ENCODE peak calls at places on chromosomes 11 and 22, in six cellular contexts. One of them, this sample, is unnamed.

GRCh38 chr11:64406221-64406946 is 47.4 kb downstream of the RPS6KA4 start:
- DNase-seq in SK-N-SH: peak
- DNase-seq in K562: no peak
- DNase-seq in H1: no peak
- DNase-seq in HCT116: no peak
- DNase-seq in GM12878: no peak
- DNase-seq in this sample: no peak

GRCh38 chr11:24754406-24754805 is 257.6 kb downstream of the LUZP2 start:
- DNase-seq in SK-N-SH: no peak
- DNase-seq in K562: no peak
- DNase-seq in H1: no peak
- DNase-seq in HCT116: no peak
- DNase-seq in GM12878: no peak
- DNase-seq in this sample: no peak

GRCh38 chr22:19720999-19721485 is 2.3 kb upstream of the GP1BB start:
- DNase-seq in SK-N-SH: no peak
- DNase-seq in K562: no peak
- DNase-seq in H1: no peak
- DNase-seq in HCT116: no peak
- DNase-seq in GM12878: no peak
- DNase-seq in this sample: no peak

GRCh38 chr22:41445171-41446056 is 1.2 kb downstream of the TOB2 start:
- DNase-seq in SK-N-SH: no peak
- DNase-seq in K562: no peak
- DNase-seq in H1: no peak
- DNase-seq in HCT116: no peak
- DNase-seq in GM12878: no peak
- DNase-seq in this sample: peak

GRCh38 chr11:15493066-15493465 is 378.3 kb downstream of the INSC start:
- DNase-seq in SK-N-SH: no peak
- DNase-seq in K562: no peak
- DNase-seq in H1: no peak
- DNase-seq in HCT116: peak
- DNase-seq in GM12878: no peak
- DNase-seq in this sample: no peak

GRCh38 chr11:33280402-33280801 is 23.2 kb downstream of the HIPK3 start:
- DNase-seq in SK-N-SH: no peak
- DNase-seq in K562: no peak
- DNase-seq in H1: no peak
- DNase-seq in HCT116: no peak
- DNase-seq in GM12878: no peak
- DNase-seq in this sample: no peak

GRCh38 chr22:21865041-21865440 is 2.4 kb downstream of the MAPK1 start:
- DNase-seq in SK-N-SH: peak
- DNase-seq in K562: no peak
- DNase-seq in H1: no peak
- DNase-seq in HCT116: no peak
- DNase-seq in GM12878: no peak
- DNase-seq in this sample: no peak

GRCh38 chr11:119222891-119223290 is 16.8 kb downstream of the CBL start:
- DNase-seq in SK-N-SH: no peak
- DNase-seq in K562: no peak
- DNase-seq in H1: no peak
- DNase-seq in HCT116: no peak
- DNase-seq in GM12878: no peak
- DNase-seq in this sample: no peak

GRCh38 chr11:1964955-1965354 is 17.8 kb downstream of the MRPL23 start:
- DNase-seq in SK-N-SH: no peak
- DNase-seq in K562: no peak
- DNase-seq in H1: no peak
- DNase-seq in HCT116: no peak
- DNase-seq in GM12878: no peak
- DNase-seq in this sample: no peak

GRCh38 chr22:49719046-49719445 is 108.6 kb downstream of the BRD1 start:
- DNase-seq in SK-N-SH: no peak
- DNase-seq in K562: no peak
- DNase-seq in H1: no peak
- DNase-seq in HCT116: no peak
- DNase-seq in GM12878: no peak
- DNase-seq in this sample: no peak

GRCh38 chr11:95338430-95338991 is 107.5 kb upstream of the SESN3 start:
- DNase-seq in SK-N-SH: no peak
- DNase-seq in K562: no peak
- DNase-seq in H1: no peak
- DNase-seq in HCT116: no peak
- DNase-seq in GM12878: no peak
- DNase-seq in this sample: no peak

GRCh38 chr11:121127809-121128208 is 26.8 kb downstream of the TECTA start:
- DNase-seq in SK-N-SH: no peak
- DNase-seq in K562: no peak
- DNase-seq in H1: no peak
- DNase-seq in HCT116: no peak
- DNase-seq in GM12878: no peak
- DNase-seq in this sample: no peak

GRCh38 chr11:444397-445144 is 2.8 kb upstream of the ANO9 start:
- DNase-seq in SK-N-SH: no peak
- DNase-seq in K562: peak
- DNase-seq in H1: no peak
- DNase-seq in HCT116: no peak
- DNase-seq in GM12878: no peak
- DNase-seq in this sample: peak

GRCh38 chr22:48757581-48757980 is 1070.1 kb downstream of the BRD1 start:
- DNase-seq in SK-N-SH: no peak
- DNase-seq in K562: no peak
- DNase-seq in H1: no peak
- DNase-seq in HCT116: no peak
- DNase-seq in GM12878: no peak
- DNase-seq in this sample: no peak

GRCh38 chr11:18698341-18699268 is at the start of gene TMEM86A:
- DNase-seq in SK-N-SH: peak
- DNase-seq in K562: peak
- DNase-seq in H1: no peak
- DNase-seq in HCT116: peak
- DNase-seq in GM12878: no peak
- DNase-seq in this sample: peak

GRCh38 chr22:46061431-46062231 is 84.7 kb upstream of the WNT7B start:
- DNase-seq in SK-N-SH: peak
- DNase-seq in K562: no peak
- DNase-seq in H1: no peak
- DNase-seq in HCT116: no peak
- DNase-seq in GM12878: no peak
- DNase-seq in this sample: no peak

GRCh38 chr11:28448186-28448585 is 340.0 kb downstream of the METTL15 start:
- DNase-seq in SK-N-SH: no peak
- DNase-seq in K562: no peak
- DNase-seq in H1: no peak
- DNase-seq in HCT116: no peak
- DNase-seq in GM12878: no peak
- DNase-seq in this sample: peak

GRCh38 chr22:25651332-25651731 is 86.9 kb downstream of the GRK3 start:
- DNase-seq in SK-N-SH: no peak
- DNase-seq in K562: no peak
- DNase-seq in H1: no peak
- DNase-seq in HCT116: no peak
- DNase-seq in GM12878: no peak
- DNase-seq in this sample: no peak

GRCh38 chr11:120173771-120174170 is 35.9 kb upstream of the TRIM29 start:
- DNase-seq in SK-N-SH: no peak
- DNase-seq in K562: no peak
- DNase-seq in H1: no peak
- DNase-seq in HCT116: no peak
- DNase-seq in GM12878: no peak
- DNase-seq in this sample: no peak

GRCh38 chr11:100928426-100928825 is 201.2 kb downstream of the PGR start:
- DNase-seq in SK-N-SH: no peak
- DNase-seq in K562: no peak
- DNase-seq in H1: no peak
- DNase-seq in HCT116: no peak
- DNase-seq in GM12878: no peak
- DNase-seq in this sample: no peak

DNA sequence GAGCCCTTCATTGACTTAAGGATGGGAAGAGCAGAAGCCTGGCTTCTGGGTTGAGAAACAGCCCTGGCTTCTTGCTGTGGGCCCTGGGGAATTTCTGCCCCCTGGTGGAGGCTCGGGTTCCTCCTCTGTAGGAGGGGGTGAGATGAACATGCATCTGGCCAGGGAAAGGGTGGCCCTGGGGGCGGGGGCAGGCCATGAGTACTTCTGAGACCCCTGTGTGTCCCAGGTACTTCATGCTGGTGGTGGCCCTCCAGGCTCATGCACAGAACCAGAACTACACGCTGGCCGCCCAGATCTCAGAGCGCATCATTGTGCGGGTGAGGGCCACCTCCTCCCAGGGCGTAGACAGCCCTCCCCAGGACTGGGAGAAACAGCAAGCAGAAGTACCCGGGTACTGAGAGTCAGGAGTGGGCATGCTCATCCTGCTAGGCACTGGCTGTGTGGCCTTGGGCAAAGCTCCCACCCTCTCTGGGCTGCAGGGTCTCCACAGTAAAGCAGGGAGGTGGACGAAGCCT is 15.8 kb downstream of the TMEM258 start:
- DNase-seq in SK-N-SH: peak
- DNase-seq in K562: peak
- DNase-seq in H1: peak
- DNase-seq in HCT116: peak
- DNase-seq in GM12878: no peak
- DNase-seq in this sample: peak
- TF ChIP-seq JUND in SK-N-SH: no peak
- TF ChIP-seq JUND in K562: peak
- TF ChIP-seq JUND in H1: no peak
- TF ChIP-seq JUND in HCT116: no peak
- TF ChIP-seq JUND in GM12878: no peak
- TF ChIP-seq JUND in this sample: no peak

GRCh38 chr11:115321602-115322289 is 182.5 kb downstream of the CADM1 start:
- DNase-seq in SK-N-SH: no peak
- DNase-seq in K562: no peak
- DNase-seq in H1: no peak
- DNase-seq in HCT116: no peak
- DNase-seq in GM12878: no peak
- DNase-seq in this sample: peak
- TF ChIP-seq JUND in SK-N-SH: no peak
- TF ChIP-seq JUND in K562: no peak
- TF ChIP-seq JUND in H1: no peak
- TF ChIP-seq JUND in HCT116: no peak
- TF ChIP-seq JUND in GM12878: no peak
- TF ChIP-seq JUND in this sample: no peak

GRCh38 chr11:3803726-3804510 is 4.4 kb upstream of the PGAP2 start:
- DNase-seq in SK-N-SH: no peak
- DNase-seq in K562: no peak
- DNase-seq in H1: no peak
- DNase-seq in HCT116: no peak
- DNase-seq in GM12878: no peak
- DNase-seq in this sample: no peak
- TF ChIP-seq JUND in SK-N-SH: no peak
- TF ChIP-seq JUND in K562: no peak
- TF ChIP-seq JUND in H1: no peak
- TF ChIP-seq JUND in HCT116: no peak
- TF ChIP-seq JUND in GM12878: no peak
- TF ChIP-seq JUND in this sample: no peak

GRCh38 chr11:37699644-37700043 is 1101.6 kb upstream of the RAG2 start:
- DNase-seq in SK-N-SH: no peak
- DNase-seq in K562: no peak
- DNase-seq in H1: no peak
- DNase-seq in HCT116: no peak
- DNase-seq in GM12878: no peak
- DNase-seq in this sample: no peak
- TF ChIP-seq JUND in SK-N-SH: no peak
- TF ChIP-seq JUND in K562: no peak
- TF ChIP-seq JUND in H1: no peak
- TF ChIP-seq JUND in HCT116: no peak
- TF ChIP-seq JUND in GM12878: no peak
- TF ChIP-seq JUND in this sample: no peak

DNA sequence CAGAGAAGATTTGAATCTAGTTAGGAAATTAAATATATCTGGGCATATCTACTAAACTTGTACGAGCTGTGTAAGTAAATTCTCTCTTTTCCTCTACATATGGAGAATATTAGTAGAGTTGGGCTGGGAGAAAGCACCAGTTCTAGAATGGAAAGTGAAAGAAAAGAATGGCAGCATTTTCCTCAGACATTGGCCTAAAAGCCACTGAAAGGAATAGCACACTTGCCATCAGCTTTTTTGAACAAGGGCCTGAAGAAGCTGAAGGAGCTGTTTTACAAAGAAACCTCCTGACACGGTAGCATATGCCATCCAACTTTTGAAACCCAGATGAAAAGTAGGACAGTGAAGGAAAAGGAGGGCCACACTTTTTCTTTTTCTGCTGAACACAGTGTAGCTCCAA is 1563.7 kb upstream of the TENM4 start:
- DNase-seq in SK-N-SH: no peak
- DNase-seq in K562: no peak
- DNase-seq in H1: no peak
- DNase-seq in HCT116: no peak
- DNase-seq in GM12878: no peak
- DNase-seq in this sample: no peak
- TF ChIP-seq JUND in SK-N-SH: no peak
- TF ChIP-seq JUND in K562: no peak
- TF ChIP-seq JUND in H1: no peak
- TF ChIP-seq JUND in HCT116: no peak
- TF ChIP-seq JUND in GM12878: no peak
- TF ChIP-seq JUND in this sample: no peak

DNA sequence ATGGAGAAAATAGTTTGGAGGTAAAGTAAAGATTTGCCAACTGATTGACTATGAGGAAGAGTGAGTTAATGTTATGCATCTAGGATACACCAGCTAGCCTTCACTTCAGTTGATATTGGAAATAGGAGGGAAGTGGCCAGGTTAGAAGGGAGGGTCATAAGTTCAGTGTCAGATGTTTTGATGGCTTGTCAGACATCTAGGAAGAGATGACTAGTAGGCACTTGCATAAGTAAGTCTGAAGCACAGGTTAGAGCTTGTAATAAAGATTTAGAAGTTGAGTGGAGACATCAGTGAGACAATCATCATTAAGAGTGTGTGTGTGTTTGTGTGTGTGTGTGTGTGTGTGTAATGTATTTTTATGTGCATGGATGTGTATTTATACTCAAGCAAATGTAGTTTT is 146.1 kb downstream of the OR4C45 start:
- DNase-seq in SK-N-SH: no peak
- DNase-seq in K562: no peak
- DNase-seq in H1: no peak
- DNase-seq in HCT116: no peak
- DNase-seq in GM12878: no peak
- DNase-seq in this sample: no peak
- TF ChIP-seq JUND in SK-N-SH: no peak
- TF ChIP-seq JUND in K562: no peak
- TF ChIP-seq JUND in H1: no peak
- TF ChIP-seq JUND in HCT116: no peak
- TF ChIP-seq JUND in GM12878: no peak
- TF ChIP-seq JUND in this sample: no peak

DNA sequence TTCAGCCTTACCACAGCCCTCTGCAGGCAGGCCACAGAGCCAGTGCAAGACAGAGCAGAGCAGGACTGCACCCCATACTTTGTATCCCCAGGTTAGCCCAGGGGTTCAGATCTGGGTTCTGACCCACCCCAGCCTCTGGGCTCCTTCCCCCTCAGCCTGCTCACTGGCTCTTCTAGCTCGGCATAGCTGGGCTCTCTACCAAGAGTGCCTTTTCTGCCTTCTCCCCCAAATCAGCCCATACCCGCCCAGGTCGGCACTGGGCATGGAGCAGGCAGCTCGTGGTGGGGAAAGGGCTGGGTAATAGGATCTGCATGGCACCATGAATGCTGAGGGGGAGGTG is 8.3 kb downstream of the RELT start:
- DNase-seq in SK-N-SH: no peak
- DNase-seq in K562: no peak
- DNase-seq in H1: no peak
- DNase-seq in HCT116: no peak
- DNase-seq in GM12878: no peak
- DNase-seq in this sample: no peak
- TF ChIP-seq JUND in SK-N-SH: no peak
- TF ChIP-seq JUND in K562: no peak
- TF ChIP-seq JUND in H1: no peak
- TF ChIP-seq JUND in HCT116: no peak
- TF ChIP-seq JUND in GM12878: no peak
- TF ChIP-seq JUND in this sample: no peak